ENCODE peak calls at places on chromosomes 1 and 21, in five cellular contexts. W is spleen, J is sigmoid colon, K is HepG2, C is HCT116. B is an unnamed sample.
A peak's percentile ranks its signal among the peaks of the same experiment; 100 is the strongest.

GRCh38 chr1:25672763-25673409 is 56.3 kb downstream of the MAN1C1 start:
- DNase-seq in W (no peak), J (no peak), K (no peak), C (no peak), B (no peak)

GRCh38 chr1:232509570-232509969 is 120.4 kb downstream of the SIPA1L2 start:
- DNase-seq in W (no peak), J (no peak), K (no peak), C (no peak), B (no peak)

GRCh38 chr1:29708818-29709710 is 472.7 kb downstream of the PTPRU start:
- DNase-seq in W (no peak), J (no peak), K (no peak), C (no peak), B (peak; percentile 20)

GRCh38 chr1:54134301-54134700 is 18.5 kb downstream of the CDCP2 start:
- DNase-seq in W (no peak), J (no peak), K (no peak), C (no peak), B (no peak)

GRCh38 chr21:16422702-16423101 is 692.9 kb downstream of the USP25 start:
- DNase-seq in W (no peak), J (no peak), K (no peak), C (no peak), B (no peak)

GRCh38 chr21:26788783-26789182 is 56.4 kb downstream of the ADAMTS1 start:
- DNase-seq in W (no peak), J (peak; percentile 89), K (no peak), C (no peak), B (no peak)

GRCh38 chr1:237139732-237140131 is 97.7 kb downstream of the RYR2 start:
- DNase-seq in W (no peak), J (no peak), K (no peak), C (no peak), B (no peak)

GRCh38 chr1:67170751-67171573 is 4.7 kb downstream of the IL23R start:
- DNase-seq in W (no peak), J (no peak), K (no peak), C (no peak), B (no peak)

GRCh38 chr1:114274621-114275317 is 121.1 kb upstream of the SYT6 start:
- DNase-seq in W (no peak), J (no peak), K (no peak), C (no peak), B (no peak)

GRCh38 chr1:190679032-190679431 is 201.4 kb upstream of the BRINP3 start:
- DNase-seq in W (no peak), J (no peak), K (no peak), C (no peak), B (no peak)

GRCh38 chr21:46159841-46160562 is 4.6 kb upstream of the FTCD start:
- DNase-seq in W (no peak), J (peak; percentile 51), K (no peak), C (no peak), B (no peak)

GRCh38 chr1:180781718-180782117 is 131.0 kb upstream of the KIAA1614 start:
- DNase-seq in W (no peak), J (no peak), K (no peak), C (no peak), B (no peak)

GRCh38 chr1:84345220-84345619 is 43.7 kb downstream of the SAMD13 start:
- DNase-seq in W (no peak), J (no peak), K (no peak), C (no peak), B (no peak)

GRCh38 chr1:234556245-234556943 is 53.6 kb downstream of the IRF2BP2 start:
- DNase-seq in W (no peak), J (no peak), K (no peak), C (no peak), B (no peak)

GRCh38 chr1:25182629-25183028 is 49.7 kb downstream of the SYF2 start:
- DNase-seq in W (no peak), J (no peak), K (no peak), C (no peak), B (no peak)

GRCh38 chr1:28553229-28553930 is 495 bp downstream of the TRNAU1AP start:
- DNase-seq in W (peak; percentile 87), J (peak; percentile 69), K (no peak), C (no peak), B (peak; percentile 15)

DNA sequence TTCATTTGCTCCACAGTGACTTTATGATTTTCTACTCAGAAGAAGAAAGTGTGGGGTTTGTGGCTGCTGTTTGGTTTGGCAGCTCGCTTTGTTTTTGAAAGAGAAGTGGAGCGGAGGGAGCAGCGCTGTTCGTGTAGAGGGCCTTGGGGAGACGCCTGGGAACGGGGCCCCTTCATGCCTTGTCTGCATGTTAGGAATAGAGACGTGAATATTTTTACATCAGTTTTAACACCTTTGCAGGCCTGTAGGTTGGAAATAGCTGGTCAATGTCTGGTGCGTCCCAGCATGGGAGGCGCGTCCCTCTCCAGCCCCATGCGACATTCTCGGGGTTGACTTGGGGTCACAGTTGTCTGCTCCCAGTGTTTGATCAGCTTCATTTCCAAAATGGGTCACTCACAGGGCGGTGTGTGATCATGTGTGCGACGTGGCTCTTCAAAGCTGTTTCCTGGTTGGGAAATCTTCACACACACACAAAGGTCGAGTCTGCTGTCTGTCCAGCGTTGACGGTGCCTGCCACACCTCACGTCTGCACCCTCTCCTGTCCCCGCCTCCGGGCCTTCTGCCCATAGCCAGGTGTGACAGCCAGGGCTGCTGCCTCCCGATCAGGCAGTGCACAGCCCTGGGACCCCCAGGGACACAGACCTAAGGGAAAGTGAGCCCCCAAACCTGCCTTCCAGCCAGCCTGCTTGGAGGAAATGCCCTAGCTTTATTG is 149.2 kb downstream of the PSMG1 start:
- DNase-seq in W (no peak), J (peak; percentile 68), K (peak; percentile 98), C (no peak), B (peak; percentile 75)
- TF ChIP-seq POLR2AphosphoS5 in W (no peak), J (no peak), K (peak; percentile 25), C (no peak), B (peak; percentile 60)

GRCh38 chr1:174898102-174898802 is 101.5 kb upstream of the CACYBP start:
- DNase-seq in W (no peak), J (no peak), K (no peak), C (no peak), B (no peak)

DNA sequence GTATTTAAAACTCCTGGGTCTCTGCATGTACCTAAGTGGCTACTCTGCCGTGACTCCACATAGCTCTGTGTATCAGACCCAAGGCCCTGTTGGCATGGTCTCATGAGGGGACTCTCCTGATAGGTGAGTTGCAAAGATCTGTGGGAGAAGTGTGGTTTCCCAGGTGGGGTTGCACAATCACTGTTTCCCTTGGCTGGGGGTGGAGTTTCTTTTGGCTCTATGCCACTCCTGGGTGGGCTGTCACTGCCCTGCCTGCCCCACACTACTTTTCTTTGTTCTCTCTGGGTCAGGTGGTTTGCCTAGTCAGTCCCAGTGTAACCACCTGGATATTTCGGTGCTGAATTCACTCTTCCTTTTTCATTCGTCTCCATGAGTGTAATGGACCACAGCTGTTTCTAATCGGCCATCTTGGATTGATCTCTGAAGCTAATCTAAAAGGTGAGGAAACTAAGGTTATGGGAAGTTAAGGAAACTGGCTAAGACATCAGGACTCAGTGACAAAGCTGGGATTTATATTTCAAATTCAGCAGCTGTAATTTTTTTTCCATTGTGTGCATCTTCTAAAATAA is 97.1 kb upstream of the CACYBP start:
- DNase-seq in W (no peak), J (no peak), K (peak; percentile 28), C (no peak), B (no peak)
- H3K9me3 ChIP-seq in W (peaks cover 37% of the 10 kb centered on the region), J (no peaks in the 10 kb centered on the region), K (peaks cover 6% of the 10 kb centered on the region), C (no peaks in the 10 kb centered on the region), B (no peaks in the 10 kb centered on the region)

GRCh38 chr1:96756789-96757188 is 35.2 kb downstream of the PTBP2 start:
- DNase-seq in W (no peak), J (no peak), K (peak; percentile 9), C (no peak), B (no peak)
- H3K36me3 ChIP-seq in W (peaks cover 2% of the 10 kb centered on the region), J (peaks cover 27% of the 10 kb centered on the region), K (peaks cover 65% of the 10 kb centered on the region), C (peaks cover 15% of the 10 kb centered on the region), B (no peaks in the 10 kb centered on the region)

GRCh38 chr1:8873506-8874229 is 4.8 kb downstream of the ENO1 start:
- DNase-seq in W (peak; percentile 91), J (peak; percentile 90), K (no peak), C (peak; percentile 91), B (peak; percentile 80)
- TF ChIP-seq POLR2AphosphoS5 in W (peak; percentile 12), J (peak; percentile 80), K (peak; percentile 29), C (peak; percentile 75), B (peak; percentile 74)

DNA sequence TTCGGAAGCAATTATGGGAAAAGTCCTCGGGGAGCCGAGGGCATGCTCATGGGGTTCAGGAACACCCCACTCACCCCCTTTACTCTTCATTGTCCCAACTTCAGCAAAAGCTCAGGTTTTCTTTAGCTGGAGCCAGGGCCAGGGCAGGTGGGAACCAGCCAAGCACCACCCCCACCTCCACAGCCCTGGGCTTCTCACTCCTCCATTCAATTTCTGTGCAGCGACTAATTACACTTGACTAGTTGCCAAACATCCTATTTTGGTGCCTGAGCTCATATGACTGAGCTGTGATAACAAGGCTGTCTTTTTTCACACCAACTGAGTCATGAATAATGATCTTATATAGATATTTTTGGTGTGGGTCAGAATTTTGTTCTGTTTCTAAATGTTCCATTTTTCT is 257.2 kb upstream of the AJAP1 start:
- DNase-seq in W (no peak), J (no peak), K (no peak), C (no peak), B (no peak)
- H3K9me3 ChIP-seq in W (peaks cover 19% of the 10 kb centered on the region), J (no peaks in the 10 kb centered on the region), K (peaks cover 16% of the 10 kb centered on the region), C (no peaks in the 10 kb centered on the region), B (no peaks in the 10 kb centered on the region)

DNA sequence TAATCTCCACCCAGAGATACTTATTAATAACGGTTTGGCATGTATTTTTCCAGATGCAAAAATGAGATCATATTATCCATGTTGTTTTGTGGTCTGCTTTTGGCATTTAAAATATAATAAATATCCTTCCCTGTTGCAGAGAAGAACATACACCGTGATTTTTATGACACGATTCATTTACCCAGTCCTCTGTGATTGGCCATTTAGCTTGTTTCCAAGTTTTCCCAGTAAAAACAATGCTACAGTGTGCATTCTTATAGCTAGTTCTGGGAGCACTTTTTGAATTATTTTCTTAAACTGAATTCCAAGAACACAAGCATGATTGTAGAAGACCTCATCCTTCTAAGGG is 137.9 kb downstream of the MIS18A start:
- DNase-seq in W (no peak), J (no peak), K (no peak), C (no peak), B (no peak)
- H3K36me3 ChIP-seq in W (no peaks in the 10 kb centered on the region), J (no peaks in the 10 kb centered on the region), K (no peaks in the 10 kb centered on the region), C (no peaks in the 10 kb centered on the region), B (no peaks in the 10 kb centered on the region)